ENCODE peak calls at places on chromosomes 5 and 9, in ten cellular contexts. W is ovary, G is sigmoid colon, U is A549, P is HCT116, H is heart left ventricle, V is suprapubic skin, I is tibial nerve, T is IMR-90, A is stomach. K is an unnamed sample.

GRCh38 chr5:115295775-115296129 is 702 bp downstream of the CCDC112 start:
- DNase-seq in H (no peak), W (no peak), I (no peak), U (peak; percentile 7), A (no peak), G (no peak), V (no peak), T (no peak), P (no peak), K (no peak)

GRCh38 chr9:89143266-89143665 is 35.4 kb downstream of the SHC3 start:
- DNase-seq in H (no peak), P (no peak), T (no peak), V (no peak), G (no peak), W (no peak), A (no peak), I (no peak), U (no peak), K (no peak)

GRCh38 chr5:40485021-40485998 is 194.4 kb upstream of the PTGER4 start:
- DNase-seq in W (no peak), H (no peak), P (no peak), G (no peak), I (no peak), A (no peak), T (no peak), U (no peak), V (no peak), K (no peak)

GRCh38 chr9:130869250-130869649 is 27.4 kb downstream of the QRFP start:
- DNase-seq in P (no peak), U (no peak), G (no peak), V (no peak), A (peak; percentile 73), T (peak; percentile 42), H (peak; percentile 66), I (peak; percentile 50), W (peak; percentile 66), K (peak; percentile 79)

GRCh38 chr5:126461838-126462237 is 38.6 kb downstream of the GRAMD2B start:
- DNase-seq in P (no peak), H (no peak), V (no peak), W (no peak), A (no peak), I (no peak), G (no peak), U (no peak), T (no peak), K (peak; percentile 53)

GRCh38 chr9:87890866-87891265 is 8.2 kb downstream of the SPATA31E1 start:
- DNase-seq in P (no peak), W (no peak), V (no peak), A (no peak), G (no peak), U (no peak), T (no peak), I (no peak), H (no peak), K (no peak)

GRCh38 chr5:159496773-159497172 is 166.5 kb upstream of the IL12B start:
- DNase-seq in P (no peak), G (no peak), A (no peak), T (no peak), H (no peak), V (no peak), W (no peak), I (no peak), U (no peak), K (no peak)

GRCh38 chr5:14440598-14441401 is 140.8 kb upstream of the OTULINL start:
- DNase-seq in T (peak; percentile 97), P (no peak), G (peak; percentile 85), V (no peak), H (peak; percentile 70), I (peak; percentile 68), U (no peak), W (peak; percentile 75), A (no peak), K (peak; percentile 55)

GRCh38 chr5:173196133-173196952 is 38.7 kb downstream of the NKX2-5 start:
- DNase-seq in T (no peak), G (no peak), A (no peak), I (no peak), P (no peak), U (no peak), V (no peak), W (no peak), H (peak; percentile 46), K (no peak)

GRCh38 chr9:132878695-132879064 is at the start of gene SPACA9:
- DNase-seq in W (peak; percentile 84), I (peak; percentile 59), V (peak; percentile 92), G (peak; percentile 89), P (peak; percentile 10), H (peak; percentile 77), T (peak; percentile 11), A (peak; percentile 62), U (peak; percentile 78), K (peak; percentile 88)

GRCh38 chr9:33517373-33517772 is 6.7 kb upstream of the ANKRD18B start:
- DNase-seq in V (no peak), U (peak; percentile 40), I (no peak), G (no peak), A (no peak), H (no peak), P (no peak), W (no peak), T (peak; percentile 60), K (peak; percentile 23)

GRCh38 chr5:32275421-32275765 is 37.3 kb downstream of the MTMR12 start:
- DNase-seq in P (no peak), W (no peak), I (no peak), U (no peak), G (no peak), V (no peak), H (no peak), A (no peak), T (no peak), K (peak; percentile 14)

GRCh38 chr9:122789256-122790046 is 718 bp downstream of the OR5C1 start:
- DNase-seq in T (no peak), P (no peak), W (no peak), I (no peak), V (no peak), A (no peak), H (no peak), G (no peak), U (no peak), K (no peak)

GRCh38 chr9:13939129-13939528 is 374.8 kb downstream of the NFIB start:
- DNase-seq in U (no peak), H (no peak), P (no peak), I (peak; percentile 13), G (no peak), T (peak; percentile 88), V (no peak), W (no peak), A (no peak), K (no peak)

GRCh38 chr9:13942695-13943094 is 371.2 kb downstream of the NFIB start:
- DNase-seq in A (no peak), H (no peak), P (no peak), T (peak; percentile 98), U (peak; percentile 36), V (no peak), W (peak; percentile 41), G (peak; percentile 69), I (no peak), K (no peak)

GRCh38 chr9:13943176-13943575 is 370.8 kb downstream of the NFIB start:
- DNase-seq in G (no peak), T (no peak), U (no peak), I (no peak), V (no peak), A (no peak), P (no peak), H (no peak), W (no peak), K (no peak)

GRCh38 chr9:13941686-13942085 is 372.3 kb downstream of the NFIB start:
- DNase-seq in I (no peak), P (no peak), A (no peak), G (no peak), W (no peak), T (peak; percentile 6), U (no peak), H (no peak), V (no peak), K (no peak)
- TF ChIP-seq CTCF in I (no peak), P (no peak), A (no peak), G (no peak), W (no peak), T (no peak), U (no peak), H (no peak), V (no peak), K (no peak)

DNA sequence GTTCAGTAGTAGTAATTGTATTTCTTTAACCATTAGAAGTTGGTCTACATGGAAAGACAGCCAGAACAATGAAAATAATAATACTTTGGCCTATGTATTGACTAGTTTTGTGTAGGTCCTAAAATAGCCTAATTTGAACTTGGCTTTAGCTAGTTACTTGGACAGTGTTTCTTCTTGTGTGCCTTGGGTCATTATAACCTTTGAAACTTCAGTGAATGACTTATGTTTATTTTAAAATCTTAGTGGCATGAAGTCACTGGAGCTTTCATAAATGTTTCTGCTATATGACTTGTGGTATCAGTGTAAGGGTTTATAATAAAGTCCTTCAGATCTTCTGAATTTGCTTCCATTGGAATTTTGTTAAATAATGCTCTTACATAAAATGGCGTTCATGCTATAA is 2.6 kb upstream of the FAM120AOS start:
- DNase-seq in P (no peak), T (peak; percentile 13), V (no peak), A (no peak), G (no peak), U (no peak), H (no peak), I (no peak), W (no peak), K (no peak)
- TF ChIP-seq POLR2A in P (no peak), T (no peak), V (no peak), A (no peak), G (peak; percentile 22), U (no peak), H (no peak), I (no peak), W (no peak), K (no peak)

DNA sequence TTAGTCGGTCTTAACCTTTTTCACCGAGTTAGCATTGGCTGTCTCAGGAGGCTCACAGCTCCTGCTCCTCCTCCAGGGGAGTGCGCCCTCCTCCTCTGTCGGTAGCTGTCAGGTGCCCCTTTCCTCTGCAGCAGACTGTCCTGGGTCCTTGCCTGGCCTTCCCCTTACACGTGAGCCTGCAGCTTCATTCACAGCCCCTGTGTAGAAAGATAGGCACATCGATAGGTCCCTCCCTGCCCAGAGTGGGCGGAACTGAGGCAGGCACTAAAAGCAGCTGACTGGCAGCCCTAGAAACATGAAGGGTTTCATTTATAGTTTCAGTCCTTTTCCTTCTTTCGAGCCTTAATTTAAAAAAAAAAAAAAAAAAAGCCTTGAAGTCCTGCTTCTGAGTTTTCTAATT is 17.2 kb downstream of the TENT4A start:
- DNase-seq in I (no peak), V (peak; percentile 19), A (no peak), P (no peak), W (no peak), G (peak; percentile 37), U (no peak), H (no peak), T (no peak), K (no peak)
- H3K4me1 ChIP-seq in I (no peaks in the 10 kb centered on the region), V (peaks cover 66% of the 10 kb centered on the region), A (peaks cover 97% of the 10 kb centered on the region), P (no peaks in the 10 kb centered on the region), W (peaks cover 26% of the 10 kb centered on the region), G (peaks cover 83% of the 10 kb centered on the region), U (peaks cover 39% of the 10 kb centered on the region), H (peaks cover 18% of the 10 kb centered on the region), T (peaks cover 62% of the 10 kb centered on the region), K (peaks cover 9% of the 10 kb centered on the region)

DNA sequence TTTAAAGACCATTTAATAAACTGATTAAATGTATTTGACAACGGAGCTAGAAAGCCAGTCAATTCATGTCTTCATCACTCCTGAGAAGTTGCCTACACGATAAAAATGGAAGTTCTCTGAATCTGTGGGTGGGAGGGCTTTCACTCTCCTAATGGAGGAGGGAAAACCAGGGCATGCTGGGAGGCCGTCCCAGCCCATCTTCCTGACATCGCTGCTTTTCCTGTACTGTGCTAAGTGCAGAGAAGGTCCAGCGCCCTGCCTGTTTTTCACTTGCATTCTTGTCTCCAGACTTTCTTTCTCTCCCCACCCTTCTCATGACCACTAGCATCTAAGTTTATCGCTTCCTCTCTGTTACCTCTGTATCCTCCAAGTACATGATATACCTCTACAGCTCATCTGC is 79.1 kb downstream of the KCNIP1 start:
- DNase-seq in V (no peak), G (no peak), A (no peak), P (no peak), U (no peak), I (no peak), W (no peak), H (no peak), T (no peak), K (no peak)
- TF ChIP-seq CTCF in V (no peak), G (no peak), A (no peak), P (no peak), U (no peak), I (no peak), W (no peak), H (no peak), T (no peak), K (no peak)

K was measured in thyroid gland.